ENCODE peak calls at places on chromosomes 4 and X, in nine cellular contexts. F is ovary; G is mesenteric fat pad; Z is body of pancreas; K is stimulated activated CD8-positive, alpha-beta memory T cell treated with anti-CD3 and anti-CD28 coated beads, Interleukin-7, amount 100 ng/mL, for 4 hours; L is activated naive CD8-positive, alpha-beta T cell treated with anti-CD3 and anti-CD28 coated beads, Interleukin-2, amount 50 U/mL, for 24 hours; M is upper lobe of right lung; S is HEK293T; C is sigmoid colon. P is an unnamed sample.

GRCh38 chr4:25818293-25819240 is 44.2 kb downstream of the SEL1L3 start:
- DNase-seq in F (no peak), G (no peak), Z (no peak), K (no peak), L (no peak), M (no peak), S (no peak), C (no peak), P (no peak)

GRCh38 chrX:46882266-46882665 is 30.0 kb upstream of the JADE3 start:
- DNase-seq in F (no peak), G (no peak), Z (no peak), K (no peak), L (no peak), M (no peak), S (no peak), C (no peak), P (no peak)

GRCh38 chr4:1578968-1579833 is 104.9 kb downstream of the FAM53A start:
- DNase-seq in F (peak; percentile 74), G (peak; percentile 95), Z (peak; percentile 57), K (peak; percentile 78), L (peak; percentile 76), M (peak; percentile 93), S (peak; percentile 73), C (peak; percentile 92), P (peak; percentile 83)

GRCh38 chrX:150897371-150898319 is 823 bp downstream of the CD99L2 start:
- DNase-seq in F (no peak), G (no peak), Z (peak; percentile 45), K (peak; percentile 23), L (peak; percentile 40), M (peak; percentile 63), S (no peak), C (no peak), P (peak; percentile 22)

GRCh38 chr4:158667651-158668198 is 4.0 kb downstream of the C4orf46 start:
- DNase-seq in F (no peak), G (no peak), Z (no peak), K (no peak), L (peak; percentile 33), M (no peak), S (peak; percentile 44), C (no peak), P (no peak)

GRCh38 chr4:24705016-24705753 is 90.2 kb upstream of the SOD3 start:
- DNase-seq in F (no peak), G (no peak), Z (no peak), K (no peak), L (no peak), M (no peak), S (no peak), C (no peak), P (no peak)

GRCh38 chrX:110212299-110212698 is 105.6 kb downstream of the AMMECR1 start:
- DNase-seq in F (no peak), G (no peak), Z (no peak), K (no peak), L (no peak), M (no peak), S (peak; percentile 39), C (no peak), P (no peak)

GRCh38 chr4:7984286-7984925 is 44.7 kb upstream of the AFAP1 start:
- DNase-seq in F (no peak), G (no peak), Z (no peak), K (no peak), L (no peak), M (no peak), S (no peak), C (no peak), P (no peak)

GRCh38 chrX:118761950-118762725 is 34.7 kb downstream of the IL13RA1 start:
- DNase-seq in F (no peak), G (no peak), Z (no peak), K (no peak), L (no peak), M (no peak), S (no peak), C (no peak), P (no peak)

GRCh38 chr4:153467154-153467896 is 1.2 kb downstream of the TMEM131L start:
- DNase-seq in F (peak; percentile 55), G (no peak), Z (peak; percentile 95), K (peak; percentile 60), L (peak; percentile 67), M (peak; percentile 91), S (peak; percentile 35), C (peak; percentile 73), P (peak; percentile 50)

GRCh38 chr4:173246719-173247118 is 78.1 kb downstream of the GALNT7 start:
- DNase-seq in F (no peak), G (no peak), Z (no peak), K (no peak), L (no peak), M (no peak), S (no peak), C (no peak), P (no peak)

GRCh38 chr4:56619816-56620215 is 61.3 kb downstream of the HOPX start:
- DNase-seq in F (no peak), G (no peak), Z (no peak), K (no peak), L (no peak), M (no peak), S (no peak), C (no peak), P (no peak)

GRCh38 chr4:35939746-35940145 is 304.6 kb downstream of the ARAP2 start:
- DNase-seq in F (no peak), G (no peak), Z (no peak), K (no peak), L (no peak), M (no peak), S (no peak), C (no peak), P (no peak)

GRCh38 chr4:74189331-74190043 is 31.6 kb downstream of the MTHFD2L start:
- DNase-seq in F (no peak), G (no peak), Z (no peak), K (no peak), L (no peak), M (no peak), S (peak; percentile 42), C (no peak), P (no peak)

GRCh38 chrX:119398587-119398973 is 556 bp upstream of the SLC25A43 start:
- DNase-seq in F (no peak), G (no peak), Z (no peak), K (no peak), L (no peak), M (no peak), S (no peak), C (no peak), P (no peak)

GRCh38 chr4:54152846-54153600 is 53.1 kb downstream of the GSX2 start:
- DNase-seq in F (no peak), G (no peak), Z (no peak), K (no peak), L (no peak), M (no peak), S (no peak), C (no peak), P (no peak)

GRCh38 chrX:120429776-120430535 is 39.1 kb downstream of the LAMP2 start:
- DNase-seq in F (no peak), G (no peak), Z (no peak), K (no peak), L (no peak), M (no peak), S (no peak), C (no peak), P (no peak)